ENCODE peak calls at places on chromosomes 5 and 9, in five cellular contexts. V, Q, J, L and D are unnamed samples.

GRCh38 chr5:143696920-143697319 is 115.0 kb upstream of the HMHB1 start:
- DNase-seq in V (no peak), Q (no peak), J (no peak), L (no peak), D (no peak)

GRCh38 chr9:73216016-73216415 is 64.4 kb downstream of the ANXA1 start:
- DNase-seq in V (no peak), Q (no peak), J (peak; percentile 7), L (no peak), D (no peak)

GRCh38 chr9:135181336-135181735 is 93.9 kb downstream of the OLFM1 start:
- DNase-seq in V (no peak), Q (no peak), J (no peak), L (no peak), D (no peak)

GRCh38 chr9:127569819-127570401 is 42.2 kb upstream of the STXBP1 start:
- DNase-seq in V (no peak), Q (no peak), J (no peak), L (no peak), D (no peak)

GRCh38 chr9:133118179-133118520 is 2.9 kb downstream of the RALGDS start:
- DNase-seq in V (no peak), Q (no peak), J (no peak), L (no peak), D (no peak)

GRCh38 chr5:171907731-171908343 is 98.6 kb downstream of the FBXW11 start:
- DNase-seq in V (peak; percentile 14), Q (peak; percentile 27), J (peak; percentile 69), L (peak; percentile 79), D (no peak)

GRCh38 chr9:75152416-75152815 is 64.1 kb downstream of the OSTF1 start:
- DNase-seq in V (no peak), Q (no peak), J (no peak), L (no peak), D (no peak)

GRCh38 chr9:86754581-86754980 is 192.7 kb downstream of the GAS1 start:
- DNase-seq in V (no peak), Q (no peak), J (no peak), L (no peak), D (no peak)

GRCh38 chr9:96382839-96383164 is 709 bp downstream of the SLC35D2 start:
- DNase-seq in V (no peak), Q (no peak), J (no peak), L (no peak), D (no peak)

GRCh38 chr9:69899491-69899890 is 78.9 kb downstream of the CFAP95 start:
- DNase-seq in V (no peak), Q (no peak), J (no peak), L (no peak), D (no peak)

GRCh38 chr9:565528-565927 is 276.0 kb upstream of the DMRT1 start:
- DNase-seq in V (no peak), Q (no peak), J (no peak), L (no peak), D (no peak)

GRCh38 chr5:38259062-38259857 is 901 bp downstream of the EGFLAM start:
- DNase-seq in V (no peak), Q (no peak), J (no peak), L (no peak), D (no peak)

GRCh38 chr5:9774472-9775079 is 144.4 kb upstream of the TAS2R1 start:
- DNase-seq in V (no peak), Q (no peak), J (peak; percentile 2), L (peak; percentile 85), D (no peak)

GRCh38 chr5:163445345-163445744 is 8.0 kb downstream of the CCNG1 start:
- DNase-seq in V (no peak), Q (no peak), J (no peak), L (no peak), D (no peak)

GRCh38 chr5:151075698-151076331 is 5.0 kb downstream of the TNIP1 start:
- DNase-seq in V (no peak), Q (no peak), J (no peak), L (no peak), D (no peak)

GRCh38 chr5:85204289-85204688 is 819.6 kb upstream of the EDIL3 start:
- DNase-seq in V (no peak), Q (no peak), J (no peak), L (no peak), D (peak; percentile 45)

GRCh38 chr9:37574241-37574721 is 1.9 kb downstream of the FBXO10 start:
- DNase-seq in V (no peak), Q (no peak), J (peak; percentile 69), L (peak; percentile 68), D (no peak)

GRCh38 chr5:80584770-80585169 is 14.7 kb upstream of the ANKRD34B start:
- DNase-seq in V (no peak), Q (no peak), J (no peak), L (no peak), D (no peak)

GRCh38 chr5:169302046-169302445 is 1.1 kb upstream of the SLIT3 start:
- DNase-seq in V (no peak), Q (no peak), J (no peak), L (no peak), D (no peak)

GRCh38 chr5:137374110-137374853 is 124.8 kb downstream of the SPOCK1 start:
- DNase-seq in V (no peak), Q (no peak), J (peak; percentile 34), L (no peak), D (no peak)

GRCh38 chr9:112322701-112323377 is 10.6 kb downstream of the PTBP3 start:
- DNase-seq in V (no peak), Q (no peak), J (no peak), L (no peak), D (no peak)

GRCh38 chr5:146290318-146290717 is 48.3 kb upstream of the POU4F3 start:
- DNase-seq in V (no peak), Q (no peak), J (no peak), L (no peak), D (no peak)

GRCh38 chr5:151095341-151096000 is 14.6 kb upstream of the TNIP1 start:
- DNase-seq in V (no peak), Q (no peak), J (no peak), L (peak; percentile 65), D (no peak)

GRCh38 chr9:136484153-136485048 is 1.6 kb upstream of the SEC16A start:
- DNase-seq in V (no peak), Q (no peak), J (no peak), L (no peak), D (no peak)

GRCh38 chr5:108924457-108924961 is 176.8 kb downstream of the FER start:
- DNase-seq in V (no peak), Q (no peak), J (peak; percentile 40), L (no peak), D (no peak)
- TF ChIP-seq CTCF in V (no peak), Q (no peak), J (peak; percentile 42), L (peak; percentile 25), D (no peak)

GRCh38 chr9:84781431-84781830 is 111.9 kb downstream of the NTRK2 start:
- DNase-seq in V (no peak), Q (no peak), J (peak; percentile 42), L (peak; percentile 6), D (no peak)
- TF ChIP-seq CTCF in V (peak; percentile 30), Q (peak; percentile 20), J (peak; percentile 59), L (peak; percentile 38), D (peak; percentile 8)

DNA sequence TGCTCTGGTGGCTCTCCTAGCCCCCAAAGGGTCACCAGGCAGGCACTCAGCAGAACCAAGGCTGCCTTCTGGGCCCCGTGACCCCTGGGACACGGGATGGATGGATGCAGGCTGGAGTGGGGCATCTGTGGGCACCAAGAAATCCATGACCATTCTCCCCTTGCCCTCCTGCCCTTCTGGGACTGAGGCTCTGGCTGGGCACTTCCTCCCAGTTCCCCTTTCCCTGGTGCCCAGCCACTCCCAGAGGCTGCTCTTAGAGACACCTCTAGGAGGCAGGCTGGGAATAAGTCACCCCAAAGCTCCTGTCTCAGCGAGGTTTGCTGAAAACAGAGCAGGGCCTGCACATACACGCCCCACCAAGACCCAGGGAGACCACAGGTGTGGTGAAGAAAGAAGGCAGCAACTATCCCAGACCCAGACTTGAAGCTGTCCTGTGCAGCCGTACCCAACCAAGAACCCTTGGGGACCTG is 943 bp downstream of the STING1 start:
- DNase-seq in V (no peak), Q (peak; percentile 28), J (peak; percentile 50), L (peak; percentile 67), D (no peak)
- TF ChIP-seq CTCF in V (peak; percentile 34), Q (no peak), J (peak; percentile 36), L (peak; percentile 39), D (peak; percentile 26)

GRCh38 chr5:177131711-177132503 is 1.7 kb upstream of the NSD1 start:
- DNase-seq in V (no peak), Q (no peak), J (no peak), L (no peak), D (no peak)
- TF ChIP-seq CTCF in V (no peak), Q (no peak), J (no peak), L (no peak), D (no peak)

DNA sequence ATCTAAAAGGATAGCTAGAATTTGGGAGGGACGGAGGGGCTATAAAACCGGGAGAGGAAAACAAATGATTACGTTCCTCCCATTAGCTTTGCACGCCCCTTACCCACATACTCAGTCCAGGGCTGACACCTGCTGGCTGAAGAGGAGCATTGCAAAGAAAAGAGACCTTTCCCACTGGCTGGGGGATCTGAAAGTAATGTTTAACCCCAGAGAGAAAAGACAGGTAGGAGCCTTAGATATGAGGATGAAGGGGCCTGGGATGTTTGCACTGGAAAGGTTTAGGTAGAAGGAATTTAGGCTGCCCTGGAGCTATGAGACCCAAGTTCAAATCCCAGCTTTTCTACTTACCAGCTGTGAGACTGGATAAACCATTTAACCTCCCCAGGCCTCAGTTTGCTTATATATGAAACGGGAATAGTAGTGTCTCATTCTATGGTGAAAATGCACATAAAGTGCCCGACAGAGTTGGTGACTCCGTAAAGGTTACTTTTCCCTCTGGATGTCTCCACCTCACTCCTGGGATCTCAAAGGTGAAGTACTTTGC is 73.5 kb downstream of the FAM114A2 start:
- DNase-seq in V (no peak), Q (peak; percentile 45), J (peak; percentile 69), L (peak; percentile 65), D (no peak)
- TF ChIP-seq CTCF in V (peak; percentile 90), Q (peak; percentile 66), J (peak; percentile 82), L (peak; percentile 83), D (peak; percentile 74)

GRCh38 chr9:130480673-130481072 is 35.9 kb downstream of the ASS1 start:
- DNase-seq in V (no peak), Q (no peak), J (no peak), L (no peak), D (no peak)

GRCh38 chr9:130486103-130486502 is 41.3 kb downstream of the ASS1 start:
- DNase-seq in V (no peak), Q (no peak), J (no peak), L (no peak), D (no peak)

GRCh38 chr9:130482463-130482862 is 37.7 kb downstream of the ASS1 start:
- DNase-seq in V (no peak), Q (no peak), J (no peak), L (no peak), D (no peak)

GRCh38 chr9:130484362-130485072 is 39.8 kb downstream of the ASS1 start:
- DNase-seq in V (no peak), Q (no peak), J (no peak), L (no peak), D (no peak)

DNA sequence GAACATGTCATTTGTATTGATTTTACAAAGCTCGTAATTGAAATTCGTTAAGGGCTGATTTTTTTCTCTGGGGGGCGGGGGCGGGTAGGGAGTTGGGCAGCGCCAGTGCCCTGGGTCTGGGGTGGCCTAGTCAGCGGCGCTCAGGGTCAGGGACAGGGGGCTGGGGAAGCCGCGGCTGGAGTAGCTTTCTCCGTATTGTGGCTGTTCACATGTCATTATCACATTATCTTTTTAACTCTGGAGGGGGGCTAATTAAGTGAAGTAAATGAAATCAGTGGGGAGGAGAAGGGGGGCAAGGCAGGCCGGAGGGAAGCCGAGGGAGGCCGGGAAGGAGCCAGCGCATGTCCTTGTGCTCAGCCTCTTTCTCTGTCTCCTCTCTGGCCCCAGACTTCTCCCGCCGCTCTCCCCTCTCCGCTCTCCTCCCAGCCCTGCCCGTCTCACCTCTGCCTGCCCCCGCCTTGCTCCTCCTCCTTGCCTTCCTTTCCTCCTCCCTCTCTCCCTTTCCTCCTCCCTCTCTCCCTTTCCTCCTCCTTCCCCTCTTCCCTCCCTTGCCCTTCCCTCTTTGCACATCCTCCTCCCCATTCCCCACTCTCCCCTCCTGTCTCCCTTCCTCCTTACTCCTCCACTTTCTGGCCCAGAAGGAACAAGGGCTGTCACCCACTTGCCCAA is 38.7 kb downstream of the ASS1 start:
- DNase-seq in V (no peak), Q (no peak), J (no peak), L (no peak), D (no peak)
- TF ChIP-seq CTCF in V (no peak), Q (no peak), J (no peak), L (no peak), D (no peak)